ENCODE peak calls at places on chromosomes 1 and 21, in four cellular contexts. One of them, this sample, is unnamed.

GRCh38 chr1:227955808-227956207 is 8.1 kb upstream of the WNT9A start:
- DNase-seq in HepG2: no peak
- DNase-seq in K562: no peak
- DNase-seq in GM12878: no peak
- DNase-seq in this sample: no peak

GRCh38 chr1:20587639-20588017 is 1.3 kb upstream of the CDA start:
- DNase-seq in HepG2: peak; percentile 21
- DNase-seq in GM12878: no peak
- DNase-seq in K562: no peak
- DNase-seq in this sample: no peak

GRCh38 chr1:116911166-116911553 is 1.4 kb downstream of the PTGFRN start:
- DNase-seq in HepG2: no peak
- DNase-seq in GM12878: no peak
- DNase-seq in K562: peak; percentile 51
- DNase-seq in this sample: no peak

GRCh38 chr1:165896277-165896676 is 68.9 kb downstream of the UCK2 start:
- DNase-seq in K562: no peak
- DNase-seq in GM12878: no peak
- DNase-seq in HepG2: no peak
- DNase-seq in this sample: no peak

GRCh38 chr1:67441739-67442286 is 11.6 kb upstream of the SERBP1 start:
- DNase-seq in K562: no peak
- DNase-seq in GM12878: no peak
- DNase-seq in HepG2: no peak
- DNase-seq in this sample: no peak

GRCh38 chr1:115193429-115193828 is 104.1 kb upstream of the TSPAN2 start:
- DNase-seq in GM12878: no peak
- DNase-seq in HepG2: no peak
- DNase-seq in K562: no peak
- DNase-seq in this sample: no peak

GRCh38 chr1:89896105-89896942 is 75.5 kb downstream of the LRRC8D start:
- DNase-seq in HepG2: no peak
- DNase-seq in GM12878: no peak
- DNase-seq in K562: peak; percentile 89
- DNase-seq in this sample: no peak

GRCh38 chr1:50023292-50024159 is at the start of gene AGBL4:
- DNase-seq in K562: peak; percentile 76
- DNase-seq in HepG2: no peak
- DNase-seq in GM12878: no peak
- DNase-seq in this sample: peak; percentile 82

GRCh38 chr1:83882906-83883305 is 116.0 kb downstream of the TTLL7 start:
- DNase-seq in K562: peak; percentile 14
- DNase-seq in HepG2: no peak
- DNase-seq in GM12878: no peak
- DNase-seq in this sample: peak; percentile 16

GRCh38 chr1:57860931-57861600 is 437.2 kb upstream of the DAB1 start:
- DNase-seq in K562: no peak
- DNase-seq in HepG2: no peak
- DNase-seq in GM12878: no peak
- DNase-seq in this sample: no peak

GRCh38 chr1:15723631-15724246 is 12.3 kb upstream of the SLC25A34 start:
- DNase-seq in K562: no peak
- DNase-seq in GM12878: no peak
- DNase-seq in HepG2: no peak
- DNase-seq in this sample: no peak

GRCh38 chr1:58982259-58982998 is 198.6 kb upstream of the JUN start:
- DNase-seq in K562: no peak
- DNase-seq in HepG2: peak; percentile 77
- DNase-seq in GM12878: no peak
- DNase-seq in this sample: no peak

GRCh38 chr1:103058393-103058792 is 49.9 kb downstream of the COL11A1 start:
- DNase-seq in K562: no peak
- DNase-seq in HepG2: no peak
- DNase-seq in GM12878: no peak
- DNase-seq in this sample: no peak

GRCh38 chr21:27572681-27573080 is 605.8 kb upstream of the ADAMTS5 start:
- DNase-seq in K562: no peak
- DNase-seq in GM12878: no peak
- DNase-seq in HepG2: no peak
- DNase-seq in this sample: no peak

GRCh38 chr1:108933944-108934343 is 29.3 kb downstream of the CLCC1 start:
- DNase-seq in K562: no peak
- DNase-seq in GM12878: no peak
- DNase-seq in HepG2: no peak
- DNase-seq in this sample: no peak

GRCh38 chr1:189654906-189655305 is 822.8 kb downstream of the BRINP3 start:
- DNase-seq in HepG2: no peak
- DNase-seq in GM12878: no peak
- DNase-seq in K562: no peak
- DNase-seq in this sample: no peak

GRCh38 chr1:51690285-51690961 is 73.5 kb downstream of the OSBPL9 start:
- DNase-seq in HepG2: peak; percentile 99
- DNase-seq in GM12878: no peak
- DNase-seq in K562: no peak
- DNase-seq in this sample: no peak

GRCh38 chr1:147581459-147581858 is 40.2 kb downstream of the BCL9 start:
- DNase-seq in GM12878: no peak
- DNase-seq in HepG2: no peak
- DNase-seq in K562: no peak
- DNase-seq in this sample: no peak

GRCh38 chr1:62962794-62963776 is 179.2 kb downstream of the ATG4C start:
- DNase-seq in HepG2: peak; percentile 30
- DNase-seq in K562: peak; percentile 32
- DNase-seq in GM12878: no peak
- DNase-seq in this sample: peak; percentile 85

GRCh38 chr1:67832737-67833594 is at the start of gene GNG12:
- DNase-seq in HepG2: no peak
- DNase-seq in K562: peak; percentile 67
- DNase-seq in GM12878: no peak
- DNase-seq in this sample: peak; percentile 84

GRCh38 chr21:45537111-45537745 is 5.0 kb downstream of the SLC19A1 start:
- DNase-seq in HepG2: no peak
- DNase-seq in K562: no peak
- DNase-seq in GM12878: no peak
- DNase-seq in this sample: peak; percentile 6

GRCh38 chr1:203402609-203403337 is 51.9 kb upstream of the FMOD start:
- DNase-seq in GM12878: no peak
- DNase-seq in HepG2: no peak
- DNase-seq in K562: no peak
- DNase-seq in this sample: no peak

GRCh38 chr1:36464605-36465393 is 615 bp upstream of the MRPS15 start:
- DNase-seq in HepG2: no peak
- DNase-seq in GM12878: no peak
- DNase-seq in K562: no peak
- DNase-seq in this sample: peak; percentile 29

GRCh38 chr1:19689131-19689757 is 24.6 kb downstream of the HTR6 start:
- DNase-seq in K562: no peak
- DNase-seq in GM12878: no peak
- DNase-seq in HepG2: no peak
- DNase-seq in this sample: no peak

GRCh38 chr1:48817505-48818114 is 40.9 kb upstream of the BEND5 start:
- DNase-seq in K562: no peak
- DNase-seq in GM12878: no peak
- DNase-seq in HepG2: peak; percentile 18
- DNase-seq in this sample: peak; percentile 75

GRCh38 chr1:214525535-214526019 is 25.8 kb downstream of the PTPN14 start:
- DNase-seq in K562: no peak
- DNase-seq in GM12878: no peak
- DNase-seq in HepG2: no peak
- DNase-seq in this sample: no peak

GRCh38 chr1:36396359-36396758 is 1.3 kb downstream of the LSM10 start:
- DNase-seq in HepG2: no peak
- DNase-seq in GM12878: no peak
- DNase-seq in K562: no peak
- DNase-seq in this sample: no peak

GRCh38 chr1:91603409-91603808 is 102.8 kb downstream of the CDC7 start:
- DNase-seq in HepG2: no peak
- DNase-seq in K562: no peak
- DNase-seq in GM12878: peak; percentile 24
- DNase-seq in this sample: no peak

GRCh38 chr1:230401096-230401495 is 25.0 kb downstream of the PGBD5 start:
- DNase-seq in K562: no peak
- DNase-seq in HepG2: no peak
- DNase-seq in GM12878: no peak
- DNase-seq in this sample: no peak

GRCh38 chr1:230400007-230400344 is 26.2 kb downstream of the PGBD5 start:
- DNase-seq in GM12878: no peak
- DNase-seq in HepG2: no peak
- DNase-seq in K562: no peak
- DNase-seq in this sample: peak; percentile 46

GRCh38 chr1:230396966-230397365 is 29.2 kb downstream of the PGBD5 start:
- DNase-seq in K562: no peak
- DNase-seq in GM12878: no peak
- DNase-seq in HepG2: no peak
- DNase-seq in this sample: no peak

GRCh38 chr1:230399321-230400006 is 26.7 kb downstream of the PGBD5 start:
- DNase-seq in GM12878: no peak
- DNase-seq in HepG2: no peak
- DNase-seq in K562: no peak
- DNase-seq in this sample: no peak

DNA sequence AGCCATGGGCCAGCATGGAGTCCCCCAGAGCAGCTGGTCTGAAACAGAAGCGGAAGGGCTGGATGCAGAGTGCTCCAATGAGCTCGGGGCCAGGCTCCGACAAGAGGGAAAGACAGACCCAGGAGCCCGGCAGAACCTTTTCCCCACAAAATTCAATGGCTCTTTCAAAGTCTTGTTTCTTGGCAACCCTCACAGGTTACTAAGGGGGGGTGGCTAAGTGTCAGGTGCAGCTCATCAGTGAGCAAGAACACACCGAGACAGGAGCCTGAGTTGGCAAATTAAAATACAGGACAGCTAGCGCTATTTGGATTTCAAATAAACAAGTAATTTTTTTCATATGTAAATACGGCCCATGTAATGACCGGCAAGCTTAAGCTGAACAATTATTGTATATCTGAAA is 27.3 kb downstream of the PGBD5 start:
- DNase-seq in HepG2: no peak
- DNase-seq in K562: no peak
- DNase-seq in GM12878: no peak
- DNase-seq in this sample: no peak
- TF ChIP-seq TCF7 in HepG2: no peak
- TF ChIP-seq TCF7 in K562: no peak
- TF ChIP-seq TCF7 in GM12878: no peak
- TF ChIP-seq TCF7 in this sample: no peak

DNA sequence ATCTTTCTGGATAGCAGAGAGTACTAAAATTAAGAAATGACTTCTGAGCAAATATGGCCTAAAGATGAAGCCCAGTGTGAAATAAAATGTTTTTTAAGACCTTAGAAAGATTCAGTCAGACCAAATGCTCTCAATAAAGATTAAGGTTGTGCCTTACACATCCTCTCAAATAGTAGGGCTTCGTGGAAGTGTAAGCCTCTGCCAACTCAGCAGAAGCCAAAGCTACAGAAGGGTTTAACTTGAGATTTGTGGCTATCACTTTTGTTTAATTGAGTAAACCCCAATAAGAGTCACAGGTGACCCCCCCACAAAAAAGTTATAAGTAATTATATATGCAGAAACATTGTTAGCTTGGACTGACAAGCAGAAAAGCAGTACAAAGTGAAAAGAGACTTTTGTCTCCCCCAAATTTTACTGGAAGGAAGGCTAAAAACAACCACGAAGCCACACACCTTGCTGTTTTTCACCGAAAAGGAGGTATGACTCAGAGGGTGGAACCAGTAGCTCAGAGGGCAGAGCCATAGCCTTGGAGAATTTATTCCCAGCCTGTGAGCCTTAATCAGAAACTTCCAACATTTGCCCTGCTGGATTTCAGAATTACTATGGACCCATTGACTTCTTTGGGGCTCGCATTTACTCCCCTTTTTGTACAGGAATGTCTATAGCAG is 31.9 kb downstream of the RPS6KC1 start:
- DNase-seq in GM12878: no peak
- DNase-seq in HepG2: no peak
- DNase-seq in K562: no peak
- DNase-seq in this sample: no peak
- TF ChIP-seq TCF7 in GM12878: no peak
- TF ChIP-seq TCF7 in HepG2: no peak
- TF ChIP-seq TCF7 in K562: no peak
- TF ChIP-seq TCF7 in this sample: no peak

GRCh38 chr1:38783659-38784229 is 75.8 kb downstream of the RRAGC start:
- DNase-seq in K562: peak; percentile 62
- DNase-seq in GM12878: no peak
- DNase-seq in HepG2: peak; percentile 13
- DNase-seq in this sample: no peak
- TF ChIP-seq TCF7 in K562: no peak
- TF ChIP-seq TCF7 in GM12878: no peak
- TF ChIP-seq TCF7 in HepG2: no peak
- TF ChIP-seq TCF7 in this sample: no peak

GRCh38 chr1:114112775-114113174 is 40.9 kb downstream of the SYT6 start:
- DNase-seq in HepG2: no peak
- DNase-seq in K562: no peak
- DNase-seq in GM12878: no peak
- DNase-seq in this sample: no peak

GRCh38 chr1:114111731-114112661 is 41.7 kb downstream of the SYT6 start:
- DNase-seq in HepG2: no peak
- DNase-seq in K562: no peak
- DNase-seq in GM12878: no peak
- DNase-seq in this sample: no peak

GRCh38 chr1:114114751-114115104 is 38.9 kb downstream of the SYT6 start:
- DNase-seq in GM12878: no peak
- DNase-seq in HepG2: no peak
- DNase-seq in K562: no peak
- DNase-seq in this sample: no peak

GRCh38 chr1:114116086-114116485 is 37.6 kb downstream of the SYT6 start:
- DNase-seq in K562: no peak
- DNase-seq in HepG2: no peak
- DNase-seq in GM12878: no peak
- DNase-seq in this sample: no peak

DNA sequence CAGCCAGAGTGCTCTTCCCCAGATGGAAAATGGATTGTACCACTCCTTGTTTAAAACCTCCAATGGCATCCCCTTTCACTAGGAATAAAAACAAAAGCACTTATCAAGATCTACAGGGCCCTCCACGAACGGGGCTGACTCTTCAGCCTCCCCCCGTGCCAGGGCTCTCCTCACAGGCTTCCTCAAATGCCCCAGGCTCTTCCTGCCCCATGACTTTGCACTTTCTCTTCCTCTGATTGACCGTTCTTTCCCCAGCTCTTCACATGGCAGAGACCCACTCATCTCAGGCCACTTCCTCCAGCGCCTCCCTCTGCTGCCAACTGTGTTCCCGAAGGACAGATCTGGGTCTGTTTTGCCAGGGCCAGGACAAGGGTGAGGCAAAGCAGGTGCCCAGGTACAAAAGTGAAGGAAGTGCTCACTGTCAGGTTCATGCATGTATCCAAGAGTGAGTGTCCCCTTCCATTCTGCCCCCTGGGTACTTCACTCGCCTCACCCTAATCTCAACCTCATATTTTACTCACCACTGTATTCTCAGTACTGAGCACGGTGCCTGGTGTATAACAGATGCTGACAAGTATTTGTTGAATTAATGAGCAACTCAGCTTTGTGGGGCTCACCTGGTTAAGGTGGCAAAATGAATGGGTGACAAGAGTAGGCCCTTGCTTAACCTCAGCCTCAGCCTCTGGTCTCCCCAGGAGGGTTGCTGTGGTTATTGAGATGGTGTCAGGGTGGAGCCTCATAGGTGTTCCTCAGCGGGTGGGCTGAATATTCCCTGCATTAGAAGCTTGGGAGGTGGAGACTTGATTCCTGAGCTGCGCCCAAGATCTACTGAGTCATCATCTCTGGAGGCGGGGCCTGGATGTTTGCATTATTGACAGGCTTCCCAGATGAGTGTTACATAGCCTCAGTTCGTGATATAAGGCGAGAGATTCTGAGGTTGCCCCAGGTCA is 39.6 kb downstream of the SYT6 start:
- DNase-seq in K562: peak; percentile 58
- DNase-seq in GM12878: no peak
- DNase-seq in HepG2: no peak
- DNase-seq in this sample: no peak
- TF ChIP-seq TCF7 in K562: no peak
- TF ChIP-seq TCF7 in GM12878: no peak
- TF ChIP-seq TCF7 in HepG2: no peak
- TF ChIP-seq TCF7 in this sample: no peak

This sample was measured in WTC11.